ENCODE peak calls at places on chromosomes 1 and 21, in ten cellular contexts. A is stimulated activated CD4-positive, alpha-beta T cell treated with anti-CD3 and anti-CD28 coated beads, TNF-alpha, amount 100 ng/mL, for 1 hour; T is HuH-7.5; M is GM18507; G is GM06990; L is Calu3; C is left ventricle myocardium inferior; U is activated CD4-positive, alpha-beta T cell treated with anti-CD3 and anti-CD28 coated beads for 24 hours; F is omental fat pad; N is NB4. O is an unnamed sample.

GRCh38 chr1:17632541-17633193 is 93.2 kb downstream of the ARHGEF10L start:
- DNase-seq in A (no peak), T (no peak), M (no peak), G (no peak), L (no peak), C (no peak), U (no peak), F (no peak), N (no peak), O (no peak)

GRCh38 chr1:119188926-119189325 is 48.5 kb upstream of the WARS2 start:
- DNase-seq in A (no peak), T (no peak), M (no peak), G (no peak), L (no peak), C (no peak), U (no peak), F (no peak), N (no peak), O (no peak)

GRCh38 chr1:17831619-17832018 is 76.5 kb downstream of the ACTL8 start:
- DNase-seq in A (no peak), T (peak), M (no peak), G (no peak), L (peak), C (no peak), U (no peak), F (no peak), N (peak), O (peak)

GRCh38 chr1:85352055-85352454 is 75.6 kb upstream of the BCL10 start:
- DNase-seq in A (no peak), T (no peak), M (no peak), G (no peak), L (no peak), C (no peak), U (no peak), F (no peak), N (no peak), O (no peak)

GRCh38 chr21:45909238-45909785 is 72.3 kb upstream of the COL6A1 start:
- DNase-seq in A (no peak), T (no peak), M (no peak), G (no peak), L (no peak), C (no peak), U (no peak), F (no peak), N (no peak), O (no peak)

GRCh38 chr1:32877211-32878110 is 6.7 kb upstream of the FNDC5 start:
- DNase-seq in A (no peak), T (no peak), M (no peak), G (no peak), L (no peak), C (peak), U (no peak), F (no peak), N (no peak), O (peak)

GRCh38 chr21:44701541-44701940 is 4.6 kb downstream of the KRTAP10-12 start:
- DNase-seq in A (no peak), T (no peak), M (no peak), G (no peak), L (no peak), C (no peak), U (no peak), F (no peak), N (no peak), O (no peak)

GRCh38 chr1:207181838-207182237 is 77.8 kb downstream of the C4BPA start:
- DNase-seq in A (no peak), T (no peak), M (no peak), G (no peak), L (no peak), C (no peak), U (no peak), F (no peak), N (peak), O (no peak)

GRCh38 chr1:156233421-156234127 is 8.4 kb upstream of the BGLAP start:
- DNase-seq in A (no peak), T (no peak), M (no peak), G (no peak), L (no peak), C (no peak), U (no peak), F (no peak), N (no peak), O (no peak)

GRCh38 chr1:91591175-91591968 is 90.7 kb downstream of the CDC7 start:
- DNase-seq in A (no peak), T (no peak), M (no peak), G (no peak), L (no peak), C (no peak), U (no peak), F (no peak), N (no peak), O (no peak)

GRCh38 chr1:215002471-215002870 is 80.1 kb upstream of the KCNK2 start:
- DNase-seq in A (no peak), T (no peak), M (no peak), G (no peak), L (no peak), C (no peak), U (no peak), F (no peak), N (no peak), O (no peak)

GRCh38 chr1:101288491-101288944 is 51.7 kb downstream of the S1PR1 start:
- DNase-seq in A (no peak), T (peak), M (no peak), G (peak), L (peak), C (peak), U (peak), F (no peak), N (peak), O (peak)